ENCODE peak calls at places on chromosomes 5 and 9, in nine cellular contexts. One of them, this sample, is unnamed.

GRCh38 chr9:136978865-136979544 is 1.7 kb downstream of the PTGDS start:
- DNase-seq in H1: no peak
- DNase-seq in tibial nerve: no peak
- DNase-seq in stomach: no peak
- DNase-seq in transverse colon: no peak
- DNase-seq in K562: no peak
- DNase-seq in A549: no peak
- DNase-seq in esophagus muscularis mucosa: no peak
- DNase-seq in ovary: peak
- DNase-seq in this sample: no peak

GRCh38 chr9:35844628-35845301 is 15.7 kb downstream of the TMEM8B start:
- DNase-seq in esophagus muscularis mucosa: no peak
- DNase-seq in tibial nerve: peak
- DNase-seq in H1: no peak
- DNase-seq in K562: no peak
- DNase-seq in ovary: no peak
- DNase-seq in stomach: peak
- DNase-seq in transverse colon: peak
- DNase-seq in A549: peak
- DNase-seq in this sample: no peak

GRCh38 chr9:98438701-98439100 is 183.3 kb upstream of the TBC1D2 start:
- DNase-seq in tibial nerve: no peak
- DNase-seq in K562: no peak
- DNase-seq in A549: no peak
- DNase-seq in ovary: no peak
- DNase-seq in transverse colon: no peak
- DNase-seq in H1: no peak
- DNase-seq in stomach: no peak
- DNase-seq in esophagus muscularis mucosa: no peak
- DNase-seq in this sample: no peak

GRCh38 chr5:148841519-148841918 is 15.1 kb downstream of the ADRB2 start:
- DNase-seq in stomach: no peak
- DNase-seq in ovary: no peak
- DNase-seq in transverse colon: no peak
- DNase-seq in K562: no peak
- DNase-seq in H1: no peak
- DNase-seq in A549: no peak
- DNase-seq in tibial nerve: no peak
- DNase-seq in esophagus muscularis mucosa: no peak
- DNase-seq in this sample: no peak

GRCh38 chr9:78439866-78440830 is 143.2 kb downstream of the PSAT1 start:
- DNase-seq in H1: peak
- DNase-seq in A549: no peak
- DNase-seq in tibial nerve: no peak
- DNase-seq in transverse colon: no peak
- DNase-seq in ovary: no peak
- DNase-seq in K562: no peak
- DNase-seq in stomach: no peak
- DNase-seq in esophagus muscularis mucosa: no peak
- DNase-seq in this sample: no peak

GRCh38 chr5:71740015-71740753 is 21.1 kb downstream of the CARTPT start:
- DNase-seq in tibial nerve: no peak
- DNase-seq in esophagus muscularis mucosa: no peak
- DNase-seq in K562: no peak
- DNase-seq in ovary: no peak
- DNase-seq in transverse colon: no peak
- DNase-seq in H1: no peak
- DNase-seq in A549: no peak
- DNase-seq in stomach: no peak
- DNase-seq in this sample: no peak

GRCh38 chr9:86175743-86176456 is 76.5 kb upstream of the GOLM1 start:
- DNase-seq in H1: no peak
- DNase-seq in ovary: no peak
- DNase-seq in transverse colon: no peak
- DNase-seq in stomach: no peak
- DNase-seq in esophagus muscularis mucosa: no peak
- DNase-seq in tibial nerve: no peak
- DNase-seq in A549: no peak
- DNase-seq in K562: no peak
- DNase-seq in this sample: no peak

GRCh38 chr9:135589596-135590485 is 28.3 kb downstream of the PAEP start:
- DNase-seq in K562: no peak
- DNase-seq in ovary: no peak
- DNase-seq in stomach: peak
- DNase-seq in transverse colon: no peak
- DNase-seq in tibial nerve: no peak
- DNase-seq in A549: no peak
- DNase-seq in esophagus muscularis mucosa: no peak
- DNase-seq in H1: peak
- DNase-seq in this sample: no peak

GRCh38 chr5:149674686-149675085 is 55.4 kb upstream of the PPARGC1B start:
- DNase-seq in tibial nerve: no peak
- DNase-seq in esophagus muscularis mucosa: no peak
- DNase-seq in H1: no peak
- DNase-seq in transverse colon: no peak
- DNase-seq in A549: no peak
- DNase-seq in K562: no peak
- DNase-seq in stomach: no peak
- DNase-seq in ovary: no peak
- DNase-seq in this sample: no peak

GRCh38 chr5:79582186-79582585 is 30.1 kb upstream of the TENT2 start:
- DNase-seq in tibial nerve: no peak
- DNase-seq in K562: no peak
- DNase-seq in ovary: no peak
- DNase-seq in esophagus muscularis mucosa: no peak
- DNase-seq in transverse colon: no peak
- DNase-seq in stomach: no peak
- DNase-seq in A549: no peak
- DNase-seq in H1: no peak
- DNase-seq in this sample: no peak

GRCh38 chr9:136995772-136996308 is 528 bp downstream of the CLIC3 start:
- DNase-seq in K562: no peak
- DNase-seq in esophagus muscularis mucosa: no peak
- DNase-seq in stomach: peak
- DNase-seq in tibial nerve: no peak
- DNase-seq in A549: no peak
- DNase-seq in transverse colon: no peak
- DNase-seq in H1: no peak
- DNase-seq in ovary: peak
- DNase-seq in this sample: peak

GRCh38 chr5:175797521-175798038 is 73.8 kb upstream of the CPLX2 start:
- DNase-seq in transverse colon: no peak
- DNase-seq in stomach: no peak
- DNase-seq in esophagus muscularis mucosa: no peak
- DNase-seq in H1: peak
- DNase-seq in tibial nerve: no peak
- DNase-seq in A549: peak
- DNase-seq in ovary: no peak
- DNase-seq in K562: no peak
- DNase-seq in this sample: no peak

GRCh38 chr5:132661231-132662003 is 3.4 kb downstream of the IL13 start:
- DNase-seq in A549: no peak
- DNase-seq in esophagus muscularis mucosa: no peak
- DNase-seq in K562: peak
- DNase-seq in ovary: no peak
- DNase-seq in H1: no peak
- DNase-seq in tibial nerve: no peak
- DNase-seq in transverse colon: no peak
- DNase-seq in stomach: peak
- DNase-seq in this sample: no peak

GRCh38 chr9:89601306-89601705 is 3.5 kb upstream of the GADD45G start:
- DNase-seq in transverse colon: no peak
- DNase-seq in H1: peak
- DNase-seq in stomach: no peak
- DNase-seq in ovary: no peak
- DNase-seq in K562: no peak
- DNase-seq in A549: no peak
- DNase-seq in tibial nerve: no peak
- DNase-seq in esophagus muscularis mucosa: no peak
- DNase-seq in this sample: no peak

GRCh38 chr9:88772602-88773001 is 218.7 kb upstream of the S1PR3 start:
- DNase-seq in H1: no peak
- DNase-seq in tibial nerve: no peak
- DNase-seq in stomach: no peak
- DNase-seq in transverse colon: no peak
- DNase-seq in K562: no peak
- DNase-seq in esophagus muscularis mucosa: no peak
- DNase-seq in A549: no peak
- DNase-seq in ovary: no peak
- DNase-seq in this sample: no peak

GRCh38 chr5:153623906-153624765 is 133.7 kb downstream of the GRIA1 start:
- DNase-seq in stomach: no peak
- DNase-seq in transverse colon: no peak
- DNase-seq in H1: no peak
- DNase-seq in esophagus muscularis mucosa: no peak
- DNase-seq in ovary: no peak
- DNase-seq in K562: no peak
- DNase-seq in tibial nerve: no peak
- DNase-seq in A549: no peak
- DNase-seq in this sample: no peak

DNA sequence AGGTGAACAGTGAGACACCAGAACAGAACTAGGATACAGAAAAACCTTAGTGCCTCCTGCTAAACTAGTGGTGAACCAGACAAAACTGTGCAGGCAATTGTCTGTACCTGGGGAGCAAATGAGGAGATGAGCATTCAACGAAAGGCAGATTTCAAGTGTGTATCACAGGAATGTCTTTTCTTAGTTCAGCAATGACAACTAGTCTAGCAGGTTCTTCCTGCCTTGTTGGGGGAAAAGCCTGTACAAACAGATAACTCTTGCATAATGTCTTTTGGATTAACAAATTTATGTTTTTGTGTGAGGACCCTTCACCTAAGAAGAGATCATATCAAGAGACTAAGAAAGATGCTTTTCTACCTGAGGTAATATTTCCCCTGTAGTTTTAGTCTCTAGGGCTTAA is 21.8 kb upstream of the DENND4C start:
- DNase-seq in transverse colon: no peak
- DNase-seq in K562: no peak
- DNase-seq in stomach: no peak
- DNase-seq in ovary: no peak
- DNase-seq in H1: no peak
- DNase-seq in tibial nerve: no peak
- DNase-seq in A549: no peak
- DNase-seq in esophagus muscularis mucosa: no peak
- DNase-seq in this sample: no peak
- TF ChIP-seq EP300 in transverse colon: no peak
- TF ChIP-seq EP300 in K562: no peak
- TF ChIP-seq EP300 in stomach: no peak
- TF ChIP-seq EP300 in ovary: no peak
- TF ChIP-seq EP300 in H1: no peak
- TF ChIP-seq EP300 in tibial nerve: no peak
- TF ChIP-seq EP300 in A549: no peak
- TF ChIP-seq EP300 in esophagus muscularis mucosa: no peak
- TF ChIP-seq EP300 in this sample: no peak

DNA sequence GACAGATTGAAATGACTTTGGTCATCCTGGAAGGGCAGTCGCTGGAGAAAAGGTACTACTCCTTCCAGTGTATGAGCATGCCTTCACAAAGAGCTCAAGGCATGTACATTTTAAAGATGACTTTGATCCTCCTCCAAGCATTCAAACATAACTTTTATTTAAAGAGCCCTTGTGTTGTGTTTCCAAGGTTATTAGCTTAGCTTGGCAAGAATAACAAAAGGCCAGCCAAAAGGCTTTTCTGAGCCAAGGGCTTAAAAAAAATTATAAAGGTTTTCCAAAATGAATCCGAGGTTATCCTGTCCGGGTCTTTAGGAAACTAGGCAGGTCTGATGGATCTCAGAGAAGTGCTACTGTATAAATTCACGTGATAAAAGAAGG is 71.0 kb upstream of the PLPP6 start:
- DNase-seq in K562: no peak
- DNase-seq in A549: no peak
- DNase-seq in tibial nerve: no peak
- DNase-seq in transverse colon: no peak
- DNase-seq in ovary: no peak
- DNase-seq in stomach: no peak
- DNase-seq in H1: no peak
- DNase-seq in esophagus muscularis mucosa: no peak
- DNase-seq in this sample: no peak
- TF ChIP-seq CTCF in K562: no peak
- TF ChIP-seq CTCF in A549: no peak
- TF ChIP-seq CTCF in tibial nerve: no peak
- TF ChIP-seq CTCF in transverse colon: no peak
- TF ChIP-seq CTCF in ovary: no peak
- TF ChIP-seq CTCF in stomach: no peak
- TF ChIP-seq CTCF in H1: no peak
- TF ChIP-seq CTCF in esophagus muscularis mucosa: no peak
- TF ChIP-seq CTCF in this sample: no peak

GRCh38 chr9:131888923-131889322 is 149.0 kb upstream of the RAPGEF1 start:
- DNase-seq in H1: no peak
- DNase-seq in stomach: no peak
- DNase-seq in K562: no peak
- DNase-seq in esophagus muscularis mucosa: no peak
- DNase-seq in A549: no peak
- DNase-seq in transverse colon: no peak
- DNase-seq in ovary: no peak
- DNase-seq in tibial nerve: no peak
- DNase-seq in this sample: no peak

GRCh38 chr9:131889437-131890244 is 149.8 kb upstream of the RAPGEF1 start:
- DNase-seq in H1: no peak
- DNase-seq in esophagus muscularis mucosa: no peak
- DNase-seq in ovary: no peak
- DNase-seq in stomach: peak
- DNase-seq in A549: no peak
- DNase-seq in tibial nerve: no peak
- DNase-seq in K562: no peak
- DNase-seq in transverse colon: no peak
- DNase-seq in this sample: peak

GRCh38 chr9:131891578-131891977 is 151.7 kb upstream of the RAPGEF1 start:
- DNase-seq in stomach: no peak
- DNase-seq in tibial nerve: no peak
- DNase-seq in K562: no peak
- DNase-seq in ovary: no peak
- DNase-seq in H1: no peak
- DNase-seq in esophagus muscularis mucosa: no peak
- DNase-seq in transverse colon: no peak
- DNase-seq in A549: no peak
- DNase-seq in this sample: no peak

GRCh38 chr9:131892890-131893289 is 153.0 kb upstream of the RAPGEF1 start:
- DNase-seq in ovary: no peak
- DNase-seq in esophagus muscularis mucosa: no peak
- DNase-seq in A549: no peak
- DNase-seq in K562: no peak
- DNase-seq in H1: no peak
- DNase-seq in tibial nerve: no peak
- DNase-seq in stomach: no peak
- DNase-seq in transverse colon: no peak
- DNase-seq in this sample: no peak

GRCh38 chr9:131892162-131892707 is 152.4 kb upstream of the RAPGEF1 start:
- DNase-seq in esophagus muscularis mucosa: no peak
- DNase-seq in K562: no peak
- DNase-seq in tibial nerve: no peak
- DNase-seq in H1: no peak
- DNase-seq in transverse colon: no peak
- DNase-seq in A549: no peak
- DNase-seq in stomach: no peak
- DNase-seq in ovary: no peak
- DNase-seq in this sample: no peak
- H3K4me3 ChIP-seq in esophagus muscularis mucosa: no peak
- H3K4me3 ChIP-seq in K562: no peak
- H3K4me3 ChIP-seq in tibial nerve: no peak
- H3K4me3 ChIP-seq in H1: no peak
- H3K4me3 ChIP-seq in transverse colon: no peak
- H3K4me3 ChIP-seq in A549: no peak
- H3K4me3 ChIP-seq in stomach: no peak
- H3K4me3 ChIP-seq in ovary: no peak
- H3K4me3 ChIP-seq in this sample: no peak

GRCh38 chr9:120531683-120532300 is 48.2 kb downstream of the CDK5RAP2 start:
- DNase-seq in stomach: no peak
- DNase-seq in transverse colon: peak
- DNase-seq in H1: peak
- DNase-seq in esophagus muscularis mucosa: no peak
- DNase-seq in tibial nerve: no peak
- DNase-seq in K562: peak
- DNase-seq in A549: peak
- DNase-seq in ovary: no peak
- DNase-seq in this sample: peak
- TF ChIP-seq EP300 in stomach: no peak
- TF ChIP-seq EP300 in transverse colon: no peak
- TF ChIP-seq EP300 in H1: no peak
- TF ChIP-seq EP300 in esophagus muscularis mucosa: no peak
- TF ChIP-seq EP300 in tibial nerve: no peak
- TF ChIP-seq EP300 in K562: no peak
- TF ChIP-seq EP300 in A549: no peak
- TF ChIP-seq EP300 in ovary: no peak
- TF ChIP-seq EP300 in this sample: no peak

This sample was measured in upper lobe of left lung.